ENCODE peak calls at places on chromosomes 12 and 14, in six cellular contexts. O is fibroblast of lung, Y is AG04450, H is body of pancreas, D is adrenal gland, Q is tibial artery. B is an unnamed sample.

GRCh38 chr12:22640851-22641250 is 15.9 kb downstream of the ETNK1 start:
- DNase-seq in O (no peak), Y (no peak), H (no peak), D (no peak), Q (no peak), B (no peak)

GRCh38 chr14:21902561-21903199 is 229.1 kb upstream of the OR4E1 start:
- DNase-seq in O (no peak), Y (no peak), H (no peak), D (no peak), Q (no peak), B (no peak)

GRCh38 chr12:122681814-122682213 is 21.3 kb downstream of the HCAR2 start:
- DNase-seq in O (peak; percentile 51), Y (no peak), H (peak; percentile 16), D (no peak), Q (no peak), B (peak; percentile 61)

GRCh38 chr14:85280074-85280473 is 249.9 kb upstream of the FLRT2 start:
- DNase-seq in O (no peak), Y (no peak), H (no peak), D (no peak), Q (no peak), B (no peak)

GRCh38 chr12:28611115-28611435 is 420.8 kb downstream of the CCDC91 start:
- DNase-seq in O (peak; percentile 93), Y (peak; percentile 69), H (no peak), D (no peak), Q (peak; percentile 33), B (peak; percentile 90)

GRCh38 chr12:120078868-120079267 is 37.7 kb downstream of the RAB35 start:
- DNase-seq in O (no peak), Y (no peak), H (no peak), D (peak; percentile 51), Q (no peak), B (no peak)

GRCh38 chr14:95662376-95663186 is 23.6 kb upstream of the TCL1B start:
- DNase-seq in O (no peak), Y (no peak), H (peak; percentile 40), D (no peak), Q (no peak), B (no peak)

GRCh38 chr14:97120204-97121120 is 323.3 kb downstream of the VRK1 start:
- DNase-seq in O (no peak), Y (no peak), H (no peak), D (peak; percentile 33), Q (no peak), B (no peak)

GRCh38 chr14:103618999-103619398 is 10.0 kb upstream of the KLC1 start:
- DNase-seq in O (no peak), Y (no peak), H (no peak), D (no peak), Q (no peak), B (no peak)

GRCh38 chr12:6202331-6202730 is 2.1 kb downstream of the CD9 start:
- DNase-seq in O (no peak), Y (no peak), H (no peak), D (no peak), Q (no peak), B (no peak)
- H3K4me3 ChIP-seq in O (peak overlapping the region; percentile 82), Y (peak overlapping the region; percentile 17), H (no peak overlapping the region), D (peak overlapping the region; percentile 97), Q (peak overlapping the region; percentile 94), B (peak overlapping the region; percentile 69)

DNA sequence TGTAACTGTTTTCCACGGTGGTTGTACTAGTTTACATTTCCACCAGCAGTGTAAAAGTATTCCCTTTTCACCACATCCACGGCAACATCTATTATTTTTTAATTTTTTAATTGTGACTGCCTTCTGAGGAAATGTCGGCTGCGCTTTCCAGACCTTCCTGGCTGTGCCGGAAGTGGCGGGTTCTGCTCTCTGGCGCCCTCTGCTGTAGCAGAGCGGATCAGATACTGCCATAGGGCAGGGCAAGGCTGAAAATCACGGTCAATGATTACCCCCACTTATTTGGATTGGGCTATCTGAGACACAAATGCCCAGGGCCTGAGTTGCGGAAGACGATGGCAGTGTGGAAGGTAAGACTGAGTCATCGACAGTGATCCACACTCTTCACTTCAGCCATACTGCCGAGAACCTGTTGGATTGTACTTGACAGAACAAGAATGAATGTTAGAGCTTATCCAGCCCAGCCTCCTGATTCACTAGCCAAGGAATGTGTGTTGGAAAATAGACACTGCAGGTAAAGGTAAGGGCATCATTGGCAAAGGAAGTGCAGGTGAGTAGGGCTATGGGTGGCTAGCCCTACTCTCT is 124.2 kb downstream of the NTF3 start:
- DNase-seq in O (no peak), Y (no peak), H (no peak), D (no peak), Q (no peak), B (no peak)
- TF ChIP-seq CTCF in O (peak; percentile 22), Y (peak; percentile 36), H (no peak), D (no peak), Q (peak; percentile 9), B (peak; percentile 29)

DNA sequence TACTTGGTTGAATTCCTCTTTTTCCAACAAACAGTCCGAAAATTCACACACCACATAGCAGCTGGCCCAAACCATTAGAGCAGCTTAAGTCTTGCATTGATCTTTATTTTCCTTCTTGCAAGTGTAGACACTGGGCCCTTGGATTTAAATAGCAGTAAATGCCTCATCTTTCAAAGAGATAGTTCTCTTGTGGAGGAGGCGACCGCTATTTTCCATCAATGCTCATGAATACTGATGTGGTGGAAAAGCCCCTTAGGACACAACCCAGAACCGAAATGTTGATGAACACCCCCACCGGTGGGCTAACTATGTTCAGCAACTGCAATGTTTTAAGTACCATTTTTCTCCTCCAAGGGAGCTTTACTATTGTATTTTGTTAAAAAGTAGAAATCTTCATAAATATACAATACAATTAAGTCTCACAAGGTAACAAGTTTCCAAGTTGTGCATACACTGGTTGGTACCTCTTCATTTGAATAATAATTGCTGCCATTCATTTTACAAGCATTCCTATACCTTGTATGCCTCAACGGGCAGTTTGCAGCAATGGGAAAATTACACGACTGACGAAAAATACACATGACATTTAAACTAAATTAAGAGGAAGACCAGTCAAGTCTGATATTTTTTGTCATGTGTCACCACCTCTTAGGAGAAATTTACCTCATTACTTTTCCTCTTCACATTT is 18.0 kb downstream of the NIN start:
- DNase-seq in O (no peak), Y (no peak), H (no peak), D (no peak), Q (no peak), B (no peak)
- H3K4me3 ChIP-seq in O (no peak overlapping the region), Y (no peak overlapping the region), H (no peak overlapping the region), D (no peak overlapping the region), Q (no peak overlapping the region), B (no peak overlapping the region)

DNA sequence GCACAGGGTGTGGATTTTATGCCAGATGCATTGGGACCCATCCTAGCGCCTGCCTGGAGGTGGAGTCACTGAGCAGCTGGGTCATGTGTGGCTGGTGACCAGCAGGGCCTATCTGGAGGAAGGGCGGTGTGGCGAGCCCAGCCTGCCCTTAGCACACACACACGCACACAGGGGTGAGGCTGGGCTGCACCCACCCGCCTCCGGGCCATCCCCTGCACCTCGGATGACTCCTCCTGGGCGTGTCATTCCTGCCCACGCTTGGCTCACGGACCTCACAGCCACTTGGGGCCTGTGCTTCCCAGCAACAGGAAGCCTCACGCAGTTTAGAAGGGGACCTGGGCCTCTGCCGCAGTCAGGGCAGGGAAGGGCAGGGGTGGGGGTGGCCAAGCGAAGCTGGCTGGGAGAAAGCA is 36.2 kb upstream of the FZD10 start:
- DNase-seq in O (no peak), Y (no peak), H (peak; percentile 20), D (no peak), Q (peak; percentile 35), B (no peak)
- TF ChIP-seq CTCF in O (no peak), Y (no peak), H (no peak), D (no peak), Q (no peak), B (no peak)

GRCh38 chr14:76272774-76273173 is 103.2 kb upstream of the ESRRB start:
- DNase-seq in O (peak; percentile 23), Y (no peak), H (no peak), D (no peak), Q (no peak), B (no peak)

GRCh38 chr14:76273346-76273745 is 102.6 kb upstream of the ESRRB start:
- DNase-seq in O (no peak), Y (no peak), H (no peak), D (no peak), Q (no peak), B (no peak)

GRCh38 chr14:76272349-76272748 is 103.6 kb upstream of the ESRRB start:
- DNase-seq in O (no peak), Y (no peak), H (no peak), D (no peak), Q (no peak), B (no peak)

GRCh38 chr14:76268700-76269099 is 107.2 kb upstream of the ESRRB start:
- DNase-seq in O (no peak), Y (no peak), H (no peak), D (no peak), Q (no peak), B (no peak)

DNA sequence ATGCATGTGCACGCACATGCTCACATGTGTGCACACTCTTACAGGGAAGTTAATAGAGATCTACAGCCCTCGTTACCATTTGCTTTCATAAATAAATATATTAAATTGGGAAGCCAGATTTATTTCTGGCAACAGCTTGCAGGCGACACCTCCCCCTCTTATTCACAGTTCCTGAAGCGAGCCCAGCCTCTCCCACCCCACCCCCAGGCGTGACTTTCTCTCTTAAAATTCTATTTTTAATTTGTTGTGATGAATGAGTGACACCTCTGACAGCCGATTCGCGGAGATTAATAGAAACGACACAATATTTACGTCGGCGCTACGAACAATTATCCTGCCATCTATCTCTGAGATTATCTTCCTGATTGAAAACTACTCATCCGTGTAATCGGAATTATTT is 104.6 kb upstream of the ESRRB start:
- DNase-seq in O (no peak), Y (no peak), H (no peak), D (no peak), Q (no peak), B (no peak)
- H3K4me3 ChIP-seq in O (no peak overlapping the region), Y (no peak overlapping the region), H (no peak overlapping the region), D (no peak overlapping the region), Q (no peak overlapping the region), B (no peak overlapping the region)

DNA sequence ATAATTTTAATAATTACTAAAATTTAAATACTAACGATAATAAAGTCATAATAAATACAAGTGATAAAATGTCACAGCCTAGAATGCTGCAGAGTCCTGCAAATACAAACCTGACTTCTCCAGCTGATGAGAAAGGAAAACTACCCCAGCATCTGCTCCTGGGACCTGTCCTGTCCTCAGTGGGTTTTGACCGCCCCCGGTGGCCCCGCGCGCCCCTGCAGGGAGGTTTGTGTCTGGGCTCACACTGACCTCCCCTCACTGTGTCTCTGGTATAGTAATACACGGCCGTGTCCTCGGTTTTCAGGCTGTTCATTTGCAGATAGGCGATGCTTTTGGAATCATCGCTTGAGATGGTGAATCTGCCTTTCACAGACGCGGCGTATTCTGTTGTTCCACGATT is 1139.4 kb downstream of the TMEM121 start:
- DNase-seq in O (no peak), Y (no peak), H (no peak), D (no peak), Q (no peak), B (no peak)
- TF ChIP-seq CTCF in O (no peak), Y (no peak), H (no peak), D (no peak), Q (no peak), B (no peak)

B was measured in fibroblast of pulmonary artery.